ENCODE peak calls at places on chromosomes 11 and 22, in ten cellular contexts. U, Z, L, S, J, R, H, P, M and Y are unnamed samples.

GRCh38 chr11:115363921-115364320 is 140.3 kb downstream of the CADM1 start:
- DNase-seq in U (no peak), Z (no peak), L (no peak), S (no peak), J (no peak), R (no peak), H (no peak), P (no peak), M (no peak), Y (peak)

GRCh38 chr22:49623176-49623575 is 204.5 kb downstream of the BRD1 start:
- DNase-seq in U (no peak), Z (no peak), L (no peak), S (no peak), J (no peak), R (no peak), H (no peak), P (no peak), M (no peak), Y (no peak)

GRCh38 chr22:46587067-46587471 is 33.1 kb upstream of the GRAMD4 start:
- DNase-seq in U (no peak), Z (no peak), L (no peak), S (no peak), J (no peak), R (no peak), H (no peak), P (no peak), M (no peak), Y (no peak)

GRCh38 chr11:118607401-118608267 is at the start of gene PHLDB1:
- DNase-seq in U (no peak), Z (peak), L (no peak), S (peak), J (peak), R (no peak), H (peak), P (peak), M (peak), Y (peak)

GRCh38 chr11:32358729-32359128 is 76.6 kb downstream of the WT1 start:
- DNase-seq in U (no peak), Z (no peak), L (peak), S (no peak), J (peak), R (no peak), H (no peak), P (no peak), M (no peak), Y (peak)

GRCh38 chr11:7924526-7924925 is 6.5 kb downstream of the OR10A6 start:
- DNase-seq in U (no peak), Z (no peak), L (no peak), S (no peak), J (no peak), R (no peak), H (no peak), P (no peak), M (no peak), Y (no peak)

GRCh38 chr22:44353063-44353440 is 40.3 kb upstream of the SHISAL1 start:
- DNase-seq in U (no peak), Z (no peak), L (no peak), S (no peak), J (no peak), R (no peak), H (no peak), P (no peak), M (no peak), Y (no peak)

GRCh38 chr11:119417726-119418540 is 5.0 kb downstream of the THY1 start:
- DNase-seq in U (no peak), Z (peak), L (no peak), S (no peak), J (no peak), R (peak), H (no peak), P (no peak), M (peak), Y (peak)

GRCh38 chr11:116033931-116034553 is 529.8 kb upstream of the CADM1 start:
- DNase-seq in U (no peak), Z (no peak), L (no peak), S (no peak), J (no peak), R (no peak), H (no peak), P (no peak), M (no peak), Y (no peak)

GRCh38 chr11:2684581-2684980 is 15.2 kb downstream of the KCNQ1OT1 start:
- DNase-seq in U (no peak), Z (no peak), L (no peak), S (no peak), J (peak), R (no peak), H (no peak), P (no peak), M (no peak), Y (no peak)

GRCh38 chr11:34468209-34468841 is 29.6 kb downstream of the CAT start:
- DNase-seq in U (no peak), Z (peak), L (no peak), S (no peak), J (peak), R (peak), H (no peak), P (no peak), M (peak), Y (peak)

GRCh38 chr11:9570313-9570712 is 3.2 kb upstream of the WEE1 start:
- DNase-seq in U (no peak), Z (no peak), L (no peak), S (no peak), J (no peak), R (no peak), H (no peak), P (no peak), M (no peak), Y (no peak)

GRCh38 chr22:48398181-48398905 is 1429.3 kb downstream of the BRD1 start:
- DNase-seq in U (no peak), Z (no peak), L (no peak), S (no peak), J (no peak), R (no peak), H (no peak), P (no peak), M (no peak), Y (no peak)

GRCh38 chr11:114084414-114084813 is 24.9 kb downstream of the ZBTB16 start:
- DNase-seq in U (no peak), Z (no peak), L (no peak), S (no peak), J (no peak), R (no peak), H (no peak), P (no peak), M (no peak), Y (no peak)

GRCh38 chr22:44814266-44815098 is 62.1 kb downstream of the ARHGAP8 start:
- DNase-seq in U (no peak), Z (no peak), L (no peak), S (no peak), J (no peak), R (no peak), H (no peak), P (no peak), M (no peak), Y (no peak)

GRCh38 chr11:316031-316701 is 2.3 kb downstream of the IFITM1 start:
- DNase-seq in U (no peak), Z (no peak), L (no peak), S (no peak), J (peak), R (no peak), H (no peak), P (no peak), M (no peak), Y (no peak)

GRCh38 chr11:76810151-76810853 is 27.1 kb downstream of the TSKU start:
- DNase-seq in U (no peak), Z (peak), L (no peak), S (no peak), J (no peak), R (no peak), H (no peak), P (peak), M (peak), Y (peak)

GRCh38 chr11:76197332-76197731 is 9.0 kb downstream of the WNT11 start:
- DNase-seq in U (no peak), Z (no peak), L (no peak), S (no peak), J (no peak), R (no peak), H (no peak), P (no peak), M (no peak), Y (no peak)

GRCh38 chr22:19962909-19963806 is 21.5 kb upstream of the TXNRD2 start:
- DNase-seq in U (no peak), Z (peak), L (no peak), S (no peak), J (peak), R (no peak), H (no peak), P (no peak), M (peak), Y (peak)

GRCh38 chr11:120867531-120867930 is 156.4 kb upstream of the TBCEL start:
- DNase-seq in U (no peak), Z (no peak), L (no peak), S (no peak), J (peak), R (no peak), H (no peak), P (no peak), M (no peak), Y (no peak)

GRCh38 chr11:107816028-107816427 is 42.6 kb downstream of the SLC35F2 start:
- DNase-seq in U (no peak), Z (no peak), L (no peak), S (no peak), J (no peak), R (no peak), H (no peak), P (no peak), M (no peak), Y (no peak)